ENCODE peak calls at places on chromosomes 2 and 18, in nine cellular contexts. W, S, R, J, Y, V, D, I and G are unnamed samples.

GRCh38 chr18:2805970-2806943 is 40.5 kb upstream of the EMILIN2 start:
- DNase-seq in Y (no peak), D (no peak), J (no peak), R (no peak), S (no peak), W (no peak), V (no peak), I (no peak), G (no peak)

GRCh38 chr2:158412206-158412605 is 44.3 kb downstream of the CCDC148 start:
- DNase-seq in V (no peak), D (no peak), S (no peak), W (peak; percentile 50), Y (no peak), R (no peak), J (no peak), I (no peak), G (no peak)

GRCh38 chr18:10406172-10406663 is 48.2 kb upstream of the APCDD1 start:
- DNase-seq in V (no peak), J (peak; percentile 91), D (no peak), R (no peak), I (no peak), W (no peak), S (no peak), Y (no peak), G (no peak)

GRCh38 chr2:50773533-50773932 is 258.4 kb downstream of the NRXN1 start:
- DNase-seq in R (no peak), V (no peak), S (no peak), J (no peak), W (no peak), D (no peak), I (no peak), Y (no peak), G (no peak)

GRCh38 chr2:198309081-198309480 is 504.7 kb downstream of the PLCL1 start:
- DNase-seq in D (no peak), Y (no peak), R (no peak), V (no peak), J (no peak), W (no peak), S (no peak), I (no peak), G (no peak)

GRCh38 chr2:234135750-234136221 is 85.3 kb downstream of the SPP2 start:
- DNase-seq in V (peak; percentile 63), I (no peak), D (no peak), J (peak; percentile 85), R (peak; percentile 70), W (peak; percentile 64), Y (peak; percentile 77), S (peak; percentile 65), G (peak; percentile 62)

GRCh38 chr2:182870227-182870626 is 3.8 kb upstream of the FRZB start:
- DNase-seq in V (peak; percentile 22), J (peak; percentile 71), S (no peak), D (no peak), I (no peak), W (peak; percentile 56), Y (no peak), R (no peak), G (no peak)

GRCh38 chr2:30191107-30191506 is 40.2 kb upstream of the LBH start:
- DNase-seq in I (no peak), Y (no peak), R (no peak), S (no peak), W (no peak), V (no peak), J (no peak), D (no peak), G (no peak)

GRCh38 chr2:215579809-215580208 is 143.9 kb upstream of the FN1 start:
- DNase-seq in S (no peak), D (no peak), V (no peak), Y (no peak), J (no peak), R (no peak), I (no peak), W (peak; percentile 13), G (no peak)

GRCh38 chr18:26429535-26429934 is 118.8 kb downstream of the KCTD1 start:
- DNase-seq in S (peak; percentile 18), D (no peak), R (no peak), I (no peak), Y (no peak), J (no peak), V (no peak), W (peak; percentile 4), G (no peak)

GRCh38 chr2:211982162-211982561 is 556.4 kb downstream of the ERBB4 start:
- DNase-seq in V (no peak), R (no peak), J (no peak), S (no peak), D (no peak), W (no peak), I (no peak), Y (peak; percentile 12), G (no peak)

GRCh38 chr2:15842771-15843666 is 97.3 kb upstream of the MYCN start:
- DNase-seq in J (no peak), D (no peak), R (no peak), V (no peak), Y (no peak), S (no peak), W (no peak), I (no peak), G (no peak)

GRCh38 chr18:21762181-21762772 is 21.7 kb downstream of the MIB1 start:
- DNase-seq in V (no peak), J (no peak), D (no peak), I (no peak), Y (no peak), W (no peak), S (no peak), R (no peak), G (no peak)

GRCh38 chr2:105798595-105798994 is 53.9 kb downstream of the NCK2 start:
- DNase-seq in D (no peak), I (no peak), V (peak; percentile 2), Y (no peak), R (no peak), J (no peak), S (no peak), W (no peak), G (no peak)